ENCODE peak calls at places on chromosomes 2 and 18, in nine cellular contexts. D, E, B, T, O, Y, U, H and L are unnamed samples.

GRCh38 chr2:135276525-135276924 is 224.4 kb downstream of the RAB3GAP1 start:
- DNase-seq in U (no peak), H (no peak), O (no peak), B (no peak), T (no peak), D (no peak), Y (no peak), E (no peak), L (no peak)

GRCh38 chr18:63162271-63163014 is 157.1 kb downstream of the BCL2 start:
- DNase-seq in E (no peak), D (no peak), U (no peak), T (no peak), O (no peak), H (no peak), B (no peak), Y (no peak), L (no peak)

GRCh38 chr2:215851091-215851490 is 162.3 kb downstream of the MREG start:
- DNase-seq in Y (no peak), B (no peak), D (no peak), U (no peak), T (no peak), E (peak; percentile 48), H (no peak), O (peak; percentile 62), L (peak; percentile 58)

GRCh38 chr2:75199428-75200011 is at the start of gene TACR1:
- DNase-seq in E (peak; percentile 63), T (peak; percentile 8), U (peak; percentile 47), D (peak; percentile 70), O (peak; percentile 72), Y (peak; percentile 14), B (peak; percentile 88), H (peak; percentile 61), L (peak; percentile 54)

GRCh38 chr2:29130295-29130694 is 15.1 kb downstream of the CLIP4 start:
- DNase-seq in T (peak; percentile 91), H (peak; percentile 17), Y (no peak), E (peak; percentile 86), O (peak; percentile 82), U (no peak), B (no peak), D (no peak), L (peak; percentile 87)

GRCh38 chr18:55781481-55781957 is 193.5 kb upstream of the TCF4 start:
- DNase-seq in H (no peak), O (peak; percentile 80), B (no peak), T (peak; percentile 11), E (peak; percentile 83), D (peak; percentile 63), U (no peak), Y (peak; percentile 69), L (peak; percentile 62)

GRCh38 chr2:222319576-222320440 is 21.0 kb upstream of the PAX3 start:
- DNase-seq in Y (no peak), B (no peak), E (peak; percentile 33), H (no peak), O (no peak), U (no peak), D (no peak), T (peak; percentile 10), L (peak; percentile 58)

GRCh38 chr18:54161267-54161666 is 63.2 kb downstream of the MBD2 start:
- DNase-seq in O (no peak), H (no peak), B (no peak), E (peak; percentile 77), Y (no peak), D (no peak), T (no peak), U (no peak), L (peak; percentile 19)

GRCh38 chr2:10569460-10569859 is 120.3 kb downstream of the NOL10 start:
- DNase-seq in U (no peak), O (no peak), T (no peak), E (no peak), H (no peak), B (no peak), Y (no peak), D (no peak), L (no peak)

GRCh38 chr2:109699646-109700045 is 85.5 kb downstream of the SOWAHC start:
- DNase-seq in H (no peak), D (no peak), O (no peak), Y (no peak), U (no peak), T (no peak), E (no peak), B (peak; percentile 64), L (no peak)

GRCh38 chr2:27369471-27370025 is 590 bp downstream of the EIF2B4 start:
- DNase-seq in E (peak; percentile 64), H (no peak), T (peak; percentile 37), D (no peak), O (peak; percentile 63), U (no peak), B (peak; percentile 84), Y (no peak), L (peak; percentile 64)

GRCh38 chr2:158560259-158560658 is 103.5 kb downstream of the PKP4 start:
- DNase-seq in U (no peak), B (no peak), D (no peak), O (no peak), Y (no peak), E (no peak), H (no peak), T (no peak), L (no peak)

GRCh38 chr2:132692816-132693215 is 22.8 kb upstream of the LYPD1 start:
- DNase-seq in E (no peak), H (no peak), D (no peak), U (no peak), T (no peak), O (peak; percentile 65), Y (no peak), B (no peak), L (no peak)

GRCh38 chr2:100396483-100396882 is 21.0 kb downstream of the CHST10 start:
- DNase-seq in Y (no peak), U (no peak), D (no peak), H (no peak), E (no peak), T (no peak), B (no peak), O (no peak), L (no peak)

GRCh38 chr2:81266106-81266505 is 961.6 kb upstream of the LRRTM1 start:
- DNase-seq in H (peak; percentile 5), Y (no peak), E (no peak), O (no peak), U (no peak), D (peak; percentile 35), T (no peak), B (no peak), L (peak; percentile 28)

GRCh38 chr2:226623587-226624368 is 175.8 kb downstream of the IRS1 start:
- DNase-seq in B (no peak), D (no peak), T (no peak), Y (no peak), H (no peak), E (no peak), U (no peak), O (no peak), L (no peak)

GRCh38 chr2:67259581-67260347 is 137.4 kb upstream of the ETAA1 start:
- DNase-seq in B (peak; percentile 94), T (peak; percentile 65), U (no peak), Y (peak; percentile 73), D (no peak), O (peak; percentile 80), E (peak; percentile 96), H (no peak), L (peak; percentile 93)

GRCh38 chr2:239716536-239717318 is 308.4 kb downstream of the NDUFA10 start:
- DNase-seq in H (no peak), Y (no peak), T (peak; percentile 16), D (no peak), E (no peak), U (no peak), B (peak; percentile 69), O (no peak), L (no peak)

GRCh38 chr2:164257794-164258193 is 363.5 kb downstream of the GRB14 start:
- DNase-seq in T (peak; percentile 18), B (no peak), U (no peak), Y (peak; percentile 26), E (peak; percentile 22), O (peak; percentile 14), H (no peak), D (no peak), L (no peak)

GRCh38 chr2:10289891-10290290 is 12.8 kb upstream of the HPCAL1 start:
- DNase-seq in U (no peak), T (no peak), H (no peak), O (peak; percentile 67), Y (no peak), B (no peak), E (peak; percentile 96), D (no peak), L (peak; percentile 82)

GRCh38 chr2:43845181-43845580 is 6.4 kb downstream of the ABCG8 start:
- DNase-seq in H (no peak), U (no peak), T (no peak), O (no peak), B (no peak), D (no peak), Y (no peak), E (no peak), L (no peak)

GRCh38 chr18:35776481-35776880 is 194.9 kb downstream of the GALNT1 start:
- DNase-seq in B (no peak), H (no peak), Y (no peak), U (no peak), O (no peak), T (no peak), E (no peak), D (no peak), L (peak; percentile 14)

GRCh38 chr2:1940660-1941059 is 196.3 kb upstream of the PXDN start:
- DNase-seq in B (peak; percentile 59), Y (no peak), O (peak; percentile 39), T (peak; percentile 96), E (no peak), H (no peak), U (no peak), D (no peak), L (peak; percentile 65)

GRCh38 chr2:182831097-182831496 is 35.3 kb downstream of the FRZB start:
- DNase-seq in T (no peak), O (no peak), Y (no peak), E (no peak), D (no peak), H (no peak), U (no peak), B (no peak), L (no peak)

GRCh38 chr2:109021895-109022300 is 32.9 kb upstream of the EDAR start:
- DNase-seq in H (no peak), O (no peak), D (no peak), Y (no peak), T (no peak), B (no peak), E (no peak), U (no peak), L (no peak)

GRCh38 chr18:9849407-9849961 is 36.3 kb upstream of the TXNDC2 start:
- DNase-seq in E (no peak), O (no peak), U (no peak), H (no peak), D (peak; percentile 14), B (peak; percentile 82), T (peak; percentile 57), Y (no peak), L (peak; percentile 72)

GRCh38 chr2:2692599-2693389 is 361.7 kb upstream of the MYT1L start:
- DNase-seq in O (no peak), H (no peak), Y (no peak), B (no peak), E (no peak), T (no peak), D (no peak), U (no peak), L (no peak)

GRCh38 chr18:43879350-43879749 is 602.1 kb upstream of the SYT4 start:
- DNase-seq in D (no peak), T (no peak), E (no peak), O (no peak), H (no peak), Y (no peak), U (no peak), B (no peak), L (no peak)

GRCh38 chr2:181306785-181307184 is 150.4 kb upstream of the ITGA4 start:
- DNase-seq in U (no peak), E (no peak), Y (no peak), T (no peak), B (no peak), D (no peak), H (no peak), O (peak; percentile 39), L (no peak)

GRCh38 chr2:191719261-191719660 is 41.3 kb downstream of the NABP1 start:
- DNase-seq in B (no peak), H (no peak), Y (no peak), U (no peak), E (no peak), D (no peak), O (no peak), T (no peak), L (no peak)

GRCh38 chr2:156565066-156565710 is 129.0 kb downstream of the GPD2 start:
- DNase-seq in D (no peak), E (peak; percentile 94), T (no peak), U (no peak), Y (no peak), B (no peak), H (no peak), O (peak; percentile 94), L (peak; percentile 64)